ENCODE peak calls at places on chromosomes 13 and 19, in ten cellular contexts. One of them, this sample, is unnamed.

GRCh38 chr19:16834747-16835146 is 5.5 kb downstream of the SIN3B start:
- DNase-seq in T-helper 9 cell: no peak
- DNase-seq in C1 segment of cervical spinal cord: no peak
- DNase-seq in HTR-8/SVneo: no peak
- DNase-seq in LoVo: no peak
- DNase-seq in ovary: no peak
- DNase-seq in frontal cortex: no peak
- DNase-seq in T1000: no peak
- DNase-seq in mucosa of descending colon: no peak
- DNase-seq in posterior cingulate gyrus: no peak
- DNase-seq in this sample: no peak

GRCh38 chr19:3683405-3683865 is 16.8 kb downstream of the PIP5K1C start:
- DNase-seq in mucosa of descending colon: no peak
- DNase-seq in C1 segment of cervical spinal cord: no peak
- DNase-seq in T-helper 9 cell: no peak
- DNase-seq in LoVo: no peak
- DNase-seq in frontal cortex: peak
- DNase-seq in ovary: no peak
- DNase-seq in HTR-8/SVneo: no peak
- DNase-seq in T1000: no peak
- DNase-seq in posterior cingulate gyrus: no peak
- DNase-seq in this sample: no peak

GRCh38 chr13:24208314-24208713 is 47.8 kb downstream of the SPATA13 start:
- DNase-seq in mucosa of descending colon: no peak
- DNase-seq in T1000: peak
- DNase-seq in LoVo: peak
- DNase-seq in posterior cingulate gyrus: no peak
- DNase-seq in frontal cortex: no peak
- DNase-seq in T-helper 9 cell: no peak
- DNase-seq in HTR-8/SVneo: peak
- DNase-seq in ovary: no peak
- DNase-seq in C1 segment of cervical spinal cord: no peak
- DNase-seq in this sample: no peak

GRCh38 chr13:41060723-41061074 is 610 bp upstream of the WBP4 start:
- DNase-seq in T1000: peak
- DNase-seq in T-helper 9 cell: peak
- DNase-seq in posterior cingulate gyrus: peak
- DNase-seq in mucosa of descending colon: peak
- DNase-seq in C1 segment of cervical spinal cord: peak
- DNase-seq in LoVo: peak
- DNase-seq in ovary: peak
- DNase-seq in HTR-8/SVneo: peak
- DNase-seq in frontal cortex: peak
- DNase-seq in this sample: peak

GRCh38 chr19:56671613-56671994 is at the start of gene ZNF835:
- DNase-seq in ovary: peak
- DNase-seq in T-helper 9 cell: peak
- DNase-seq in T1000: peak
- DNase-seq in frontal cortex: peak
- DNase-seq in HTR-8/SVneo: peak
- DNase-seq in mucosa of descending colon: peak
- DNase-seq in LoVo: no peak
- DNase-seq in C1 segment of cervical spinal cord: peak
- DNase-seq in posterior cingulate gyrus: peak
- DNase-seq in this sample: peak

GRCh38 chr13:107205318-107206112 is 637.6 kb upstream of the ARGLU1 start:
- DNase-seq in posterior cingulate gyrus: peak
- DNase-seq in T-helper 9 cell: peak
- DNase-seq in LoVo: peak
- DNase-seq in ovary: peak
- DNase-seq in frontal cortex: peak
- DNase-seq in HTR-8/SVneo: peak
- DNase-seq in mucosa of descending colon: no peak
- DNase-seq in C1 segment of cervical spinal cord: peak
- DNase-seq in T1000: no peak
- DNase-seq in this sample: peak

GRCh38 chr19:30071871-30072270 is 129.8 kb downstream of the URI1 start:
- DNase-seq in LoVo: no peak
- DNase-seq in C1 segment of cervical spinal cord: no peak
- DNase-seq in posterior cingulate gyrus: no peak
- DNase-seq in mucosa of descending colon: peak
- DNase-seq in ovary: peak
- DNase-seq in T1000: no peak
- DNase-seq in frontal cortex: no peak
- DNase-seq in HTR-8/SVneo: no peak
- DNase-seq in T-helper 9 cell: no peak
- DNase-seq in this sample: no peak

GRCh38 chr13:64925284-64925683 is 2304.9 kb downstream of the PCDH9 start:
- DNase-seq in posterior cingulate gyrus: no peak
- DNase-seq in ovary: no peak
- DNase-seq in HTR-8/SVneo: no peak
- DNase-seq in frontal cortex: no peak
- DNase-seq in T-helper 9 cell: no peak
- DNase-seq in C1 segment of cervical spinal cord: no peak
- DNase-seq in LoVo: no peak
- DNase-seq in mucosa of descending colon: no peak
- DNase-seq in T1000: no peak
- DNase-seq in this sample: no peak

GRCh38 chr13:26628706-26629105 is 71.2 kb downstream of the WASF3 start:
- DNase-seq in ovary: no peak
- DNase-seq in mucosa of descending colon: no peak
- DNase-seq in C1 segment of cervical spinal cord: no peak
- DNase-seq in LoVo: peak
- DNase-seq in T-helper 9 cell: no peak
- DNase-seq in T1000: no peak
- DNase-seq in posterior cingulate gyrus: no peak
- DNase-seq in HTR-8/SVneo: peak
- DNase-seq in frontal cortex: no peak
- DNase-seq in this sample: no peak

GRCh38 chr13:102344410-102344809 is 57.4 kb downstream of the FGF14 start:
- DNase-seq in posterior cingulate gyrus: no peak
- DNase-seq in C1 segment of cervical spinal cord: no peak
- DNase-seq in LoVo: no peak
- DNase-seq in mucosa of descending colon: no peak
- DNase-seq in ovary: no peak
- DNase-seq in T-helper 9 cell: no peak
- DNase-seq in HTR-8/SVneo: no peak
- DNase-seq in T1000: no peak
- DNase-seq in frontal cortex: no peak
- DNase-seq in this sample: no peak

GRCh38 chr13:28128926-28129325 is 9.4 kb upstream of the PAN3 start:
- DNase-seq in ovary: no peak
- DNase-seq in mucosa of descending colon: no peak
- DNase-seq in HTR-8/SVneo: no peak
- DNase-seq in T-helper 9 cell: no peak
- DNase-seq in LoVo: no peak
- DNase-seq in frontal cortex: no peak
- DNase-seq in C1 segment of cervical spinal cord: no peak
- DNase-seq in T1000: no peak
- DNase-seq in posterior cingulate gyrus: no peak
- DNase-seq in this sample: no peak

GRCh38 chr13:50129923-50130685 is 114.9 kb downstream of the KCNRG start:
- DNase-seq in frontal cortex: no peak
- DNase-seq in C1 segment of cervical spinal cord: peak
- DNase-seq in LoVo: peak
- DNase-seq in HTR-8/SVneo: no peak
- DNase-seq in ovary: peak
- DNase-seq in posterior cingulate gyrus: no peak
- DNase-seq in mucosa of descending colon: peak
- DNase-seq in T-helper 9 cell: peak
- DNase-seq in T1000: no peak
- DNase-seq in this sample: no peak

GRCh38 chr19:11247391-11247790 is 8.0 kb downstream of the ANGPTL8 start:
- DNase-seq in C1 segment of cervical spinal cord: no peak
- DNase-seq in ovary: peak
- DNase-seq in HTR-8/SVneo: no peak
- DNase-seq in frontal cortex: peak
- DNase-seq in posterior cingulate gyrus: no peak
- DNase-seq in T-helper 9 cell: no peak
- DNase-seq in mucosa of descending colon: no peak
- DNase-seq in LoVo: no peak
- DNase-seq in T1000: no peak
- DNase-seq in this sample: no peak

GRCh38 chr13:76764429-76764828 is 121.8 kb downstream of the KCTD12 start:
- DNase-seq in mucosa of descending colon: peak
- DNase-seq in posterior cingulate gyrus: no peak
- DNase-seq in HTR-8/SVneo: no peak
- DNase-seq in LoVo: no peak
- DNase-seq in T-helper 9 cell: no peak
- DNase-seq in C1 segment of cervical spinal cord: no peak
- DNase-seq in T1000: no peak
- DNase-seq in frontal cortex: no peak
- DNase-seq in ovary: no peak
- DNase-seq in this sample: no peak

GRCh38 chr19:574658-575526 is 2.5 kb downstream of the BSG start:
- DNase-seq in T1000: no peak
- DNase-seq in LoVo: no peak
- DNase-seq in T-helper 9 cell: no peak
- DNase-seq in HTR-8/SVneo: no peak
- DNase-seq in posterior cingulate gyrus: no peak
- DNase-seq in frontal cortex: no peak
- DNase-seq in C1 segment of cervical spinal cord: no peak
- DNase-seq in mucosa of descending colon: peak
- DNase-seq in ovary: peak
- DNase-seq in this sample: no peak

GRCh38 chr13:109162248-109163051 is 533.0 kb downstream of the MYO16 start:
- DNase-seq in T-helper 9 cell: no peak
- DNase-seq in mucosa of descending colon: no peak
- DNase-seq in T1000: no peak
- DNase-seq in C1 segment of cervical spinal cord: no peak
- DNase-seq in posterior cingulate gyrus: no peak
- DNase-seq in ovary: no peak
- DNase-seq in LoVo: no peak
- DNase-seq in HTR-8/SVneo: no peak
- DNase-seq in frontal cortex: no peak
- DNase-seq in this sample: no peak

GRCh38 chr19:42528354-42529247 is at the start of gene CEACAM1:
- DNase-seq in T1000: no peak
- DNase-seq in LoVo: peak
- DNase-seq in T-helper 9 cell: peak
- DNase-seq in C1 segment of cervical spinal cord: no peak
- DNase-seq in ovary: no peak
- DNase-seq in mucosa of descending colon: peak
- DNase-seq in posterior cingulate gyrus: no peak
- DNase-seq in HTR-8/SVneo: no peak
- DNase-seq in frontal cortex: no peak
- DNase-seq in this sample: no peak

GRCh38 chr19:29643361-29643935 is 21.8 kb upstream of the PLEKHF1 start:
- DNase-seq in HTR-8/SVneo: no peak
- DNase-seq in frontal cortex: no peak
- DNase-seq in LoVo: no peak
- DNase-seq in ovary: peak
- DNase-seq in T1000: no peak
- DNase-seq in C1 segment of cervical spinal cord: no peak
- DNase-seq in T-helper 9 cell: no peak
- DNase-seq in posterior cingulate gyrus: no peak
- DNase-seq in mucosa of descending colon: no peak
- DNase-seq in this sample: no peak

GRCh38 chr19:343941-344624 is 513 bp downstream of the MIER2 start:
- DNase-seq in posterior cingulate gyrus: no peak
- DNase-seq in HTR-8/SVneo: peak
- DNase-seq in frontal cortex: no peak
- DNase-seq in ovary: no peak
- DNase-seq in C1 segment of cervical spinal cord: peak
- DNase-seq in T1000: peak
- DNase-seq in T-helper 9 cell: peak
- DNase-seq in LoVo: no peak
- DNase-seq in mucosa of descending colon: no peak
- DNase-seq in this sample: no peak

GRCh38 chr13:91045351-91046034 is 302.0 kb upstream of the MIR17HG start:
- DNase-seq in T-helper 9 cell: no peak
- DNase-seq in mucosa of descending colon: no peak
- DNase-seq in HTR-8/SVneo: peak
- DNase-seq in ovary: no peak
- DNase-seq in frontal cortex: peak
- DNase-seq in T1000: no peak
- DNase-seq in C1 segment of cervical spinal cord: no peak
- DNase-seq in LoVo: no peak
- DNase-seq in posterior cingulate gyrus: no peak
- DNase-seq in this sample: no peak

GRCh38 chr13:113804017-113804702 is 45.1 kb downstream of the TMEM255B start:
- DNase-seq in T-helper 9 cell: no peak
- DNase-seq in mucosa of descending colon: no peak
- DNase-seq in posterior cingulate gyrus: no peak
- DNase-seq in LoVo: no peak
- DNase-seq in HTR-8/SVneo: no peak
- DNase-seq in ovary: peak
- DNase-seq in C1 segment of cervical spinal cord: no peak
- DNase-seq in frontal cortex: no peak
- DNase-seq in T1000: peak
- DNase-seq in this sample: no peak

GRCh38 chr19:56273563-56274117 is 1.1 kb downstream of the EDDM13 start:
- DNase-seq in C1 segment of cervical spinal cord: no peak
- DNase-seq in T1000: no peak
- DNase-seq in frontal cortex: no peak
- DNase-seq in mucosa of descending colon: no peak
- DNase-seq in HTR-8/SVneo: no peak
- DNase-seq in ovary: no peak
- DNase-seq in T-helper 9 cell: no peak
- DNase-seq in posterior cingulate gyrus: no peak
- DNase-seq in LoVo: no peak
- DNase-seq in this sample: no peak

GRCh38 chr19:42255766-42256750 is 1.1 kb upstream of the ERF start:
- DNase-seq in C1 segment of cervical spinal cord: peak
- DNase-seq in HTR-8/SVneo: no peak
- DNase-seq in posterior cingulate gyrus: peak
- DNase-seq in ovary: peak
- DNase-seq in LoVo: peak
- DNase-seq in T1000: no peak
- DNase-seq in mucosa of descending colon: peak
- DNase-seq in T-helper 9 cell: no peak
- DNase-seq in frontal cortex: peak
- DNase-seq in this sample: no peak

GRCh38 chr19:46000497-46001246 is 5.4 kb downstream of the CCDC61 start:
- DNase-seq in ovary: no peak
- DNase-seq in mucosa of descending colon: peak
- DNase-seq in frontal cortex: peak
- DNase-seq in T-helper 9 cell: peak
- DNase-seq in posterior cingulate gyrus: peak
- DNase-seq in HTR-8/SVneo: no peak
- DNase-seq in T1000: no peak
- DNase-seq in C1 segment of cervical spinal cord: peak
- DNase-seq in LoVo: no peak
- DNase-seq in this sample: peak

GRCh38 chr13:75421987-75422386 is 60.0 kb downstream of the TBC1D4 start:
- DNase-seq in mucosa of descending colon: no peak
- DNase-seq in frontal cortex: no peak
- DNase-seq in HTR-8/SVneo: no peak
- DNase-seq in ovary: no peak
- DNase-seq in posterior cingulate gyrus: no peak
- DNase-seq in C1 segment of cervical spinal cord: no peak
- DNase-seq in T1000: no peak
- DNase-seq in LoVo: no peak
- DNase-seq in T-helper 9 cell: no peak
- DNase-seq in this sample: no peak

GRCh38 chr13:99307648-99308339 is 595 bp upstream of the GPR183 start:
- DNase-seq in T-helper 9 cell: peak
- DNase-seq in ovary: no peak
- DNase-seq in posterior cingulate gyrus: no peak
- DNase-seq in mucosa of descending colon: no peak
- DNase-seq in C1 segment of cervical spinal cord: no peak
- DNase-seq in frontal cortex: no peak
- DNase-seq in HTR-8/SVneo: peak
- DNase-seq in T1000: no peak
- DNase-seq in LoVo: no peak
- DNase-seq in this sample: peak

GRCh38 chr13:95571941-95572340 is 19.4 kb downstream of the CLDN10 start:
- DNase-seq in LoVo: no peak
- DNase-seq in ovary: no peak
- DNase-seq in T-helper 9 cell: no peak
- DNase-seq in mucosa of descending colon: no peak
- DNase-seq in C1 segment of cervical spinal cord: no peak
- DNase-seq in HTR-8/SVneo: no peak
- DNase-seq in T1000: no peak
- DNase-seq in frontal cortex: no peak
- DNase-seq in posterior cingulate gyrus: no peak
- DNase-seq in this sample: no peak

GRCh38 chr13:21420706-21421105 is 38.4 kb downstream of the ZDHHC20 start:
- DNase-seq in T-helper 9 cell: no peak
- DNase-seq in C1 segment of cervical spinal cord: no peak
- DNase-seq in T1000: no peak
- DNase-seq in mucosa of descending colon: no peak
- DNase-seq in posterior cingulate gyrus: no peak
- DNase-seq in ovary: no peak
- DNase-seq in HTR-8/SVneo: no peak
- DNase-seq in LoVo: no peak
- DNase-seq in frontal cortex: no peak
- DNase-seq in this sample: no peak

This sample was measured in effector memory CD8-positive, alpha-beta T cell.